ENCODE peak calls at places on chromosomes 12 and 14, in nine cellular contexts. X is testis, B is breast epithelium, R is GM12878, M is HepG2, P is transverse colon, S is right lobe of liver, E is IMR-90, D is A549. J is an unnamed sample. For H3K9me3, the result is how much of the 10 kb centered on the place peaks cover.

GRCh38 chr12:52221912-52222457 is 11.1 kb upstream of the KRT7 start:
- DNase-seq in P (peak), B (peak), M (no peak), E (peak), D (peak), X (peak), R (no peak), S (no peak), J (peak)

GRCh38 chr12:4194661-4195060 is 78.9 kb upstream of the CCND2 start:
- DNase-seq in R (no peak), D (no peak), P (no peak), S (no peak), X (no peak), M (no peak), E (no peak), B (no peak), J (no peak)

GRCh38 chr14:104650057-104650980 is 39.1 kb upstream of the INF2 start:
- DNase-seq in R (no peak), D (peak), M (peak), B (no peak), S (peak), X (peak), P (peak), E (peak), J (peak)

GRCh38 chr14:100660498-100661339 is 66.0 kb upstream of the DLK1 start:
- DNase-seq in E (peak), S (no peak), R (no peak), X (peak), M (peak), D (no peak), B (no peak), P (no peak), J (no peak)

GRCh38 chr12:20264608-20265114 is 103.7 kb upstream of the PDE3A start:
- DNase-seq in P (no peak), M (no peak), D (peak), E (peak), R (no peak), B (no peak), S (no peak), X (no peak), J (no peak)

GRCh38 chr14:59262717-59263469 is 74.4 kb downstream of the DAAM1 start:
- DNase-seq in M (peak), E (no peak), P (peak), X (no peak), S (peak), D (peak), B (no peak), R (no peak), J (no peak)

GRCh38 chr14:104087981-104088850 is 2.7 kb downstream of the ASPG start:
- DNase-seq in S (peak), E (no peak), R (no peak), M (peak), X (no peak), P (peak), D (no peak), B (no peak), J (peak)

GRCh38 chr14:92670177-92670576 is 78.2 kb downstream of the LGMN start:
- DNase-seq in P (no peak), R (no peak), S (no peak), E (peak), D (peak), B (no peak), M (no peak), X (no peak), J (no peak)

GRCh38 chr14:104118006-104118844 is 20.2 kb upstream of the KIF26A start:
- DNase-seq in D (no peak), M (no peak), B (no peak), P (peak), X (no peak), R (no peak), E (no peak), S (peak), J (no peak)

GRCh38 chr14:50920482-50921225 is 23.6 kb downstream of the PYGL start:
- DNase-seq in P (no peak), S (no peak), X (no peak), B (no peak), M (peak), E (peak), D (peak), R (no peak), J (no peak)

GRCh38 chr12:61891632-61892031 is 368.6 kb upstream of the USP15 start:
- DNase-seq in B (no peak), D (no peak), X (no peak), S (no peak), M (no peak), P (no peak), R (no peak), E (no peak), J (no peak)

GRCh38 chr12:4203772-4204376 is 69.7 kb upstream of the CCND2 start:
- DNase-seq in R (no peak), E (no peak), D (no peak), B (no peak), P (no peak), M (no peak), S (no peak), X (no peak), J (no peak)

GRCh38 chr12:130556486-130557055 is 159.5 kb downstream of the RIMBP2 start:
- DNase-seq in R (no peak), P (no peak), X (no peak), B (no peak), S (no peak), M (no peak), E (no peak), D (no peak), J (no peak)

GRCh38 chr14:57578427-57579220 is 85.0 kb upstream of the CCDC198 start:
- DNase-seq in X (no peak), S (no peak), E (no peak), D (no peak), B (no peak), P (no peak), M (no peak), R (no peak), J (no peak)

GRCh38 chr12:102171951-102172350 is 25.7 kb downstream of the PMCH start:
- DNase-seq in E (peak), B (no peak), S (no peak), D (no peak), M (no peak), R (no peak), X (no peak), P (no peak), J (no peak)

GRCh38 chr14:68971411-68972035 is 7.6 kb downstream of the ACTN1 start:
- DNase-seq in X (no peak), P (no peak), E (no peak), M (no peak), D (no peak), B (no peak), S (no peak), R (no peak), J (no peak)

GRCh38 chr12:132664206-132665148 is 22.7 kb downstream of the POLE start:
- DNase-seq in B (no peak), X (no peak), M (no peak), E (no peak), S (peak), P (no peak), D (no peak), R (no peak), J (no peak)

GRCh38 chr14:96925422-96925821 is 128.2 kb downstream of the VRK1 start:
- DNase-seq in X (no peak), E (no peak), R (no peak), S (no peak), M (no peak), P (no peak), B (no peak), D (no peak), J (no peak)

GRCh38 chr12:53726342-53726741 is 910 bp downstream of the CALCOCO1 start:
- DNase-seq in S (no peak), M (peak), B (no peak), D (no peak), P (no peak), X (no peak), E (no peak), R (no peak), J (no peak)

GRCh38 chr12:129530517-129530916 is 373.3 kb downstream of the TMEM132D start:
- DNase-seq in D (no peak), B (no peak), X (no peak), M (no peak), P (no peak), E (no peak), S (no peak), R (peak), J (no peak)
- H3K9me3 ChIP-seq in D (under half), B (under half), X (under half), M (under half), P (under half), E (under half), S (under half), R (under half), J (under half)

DNA sequence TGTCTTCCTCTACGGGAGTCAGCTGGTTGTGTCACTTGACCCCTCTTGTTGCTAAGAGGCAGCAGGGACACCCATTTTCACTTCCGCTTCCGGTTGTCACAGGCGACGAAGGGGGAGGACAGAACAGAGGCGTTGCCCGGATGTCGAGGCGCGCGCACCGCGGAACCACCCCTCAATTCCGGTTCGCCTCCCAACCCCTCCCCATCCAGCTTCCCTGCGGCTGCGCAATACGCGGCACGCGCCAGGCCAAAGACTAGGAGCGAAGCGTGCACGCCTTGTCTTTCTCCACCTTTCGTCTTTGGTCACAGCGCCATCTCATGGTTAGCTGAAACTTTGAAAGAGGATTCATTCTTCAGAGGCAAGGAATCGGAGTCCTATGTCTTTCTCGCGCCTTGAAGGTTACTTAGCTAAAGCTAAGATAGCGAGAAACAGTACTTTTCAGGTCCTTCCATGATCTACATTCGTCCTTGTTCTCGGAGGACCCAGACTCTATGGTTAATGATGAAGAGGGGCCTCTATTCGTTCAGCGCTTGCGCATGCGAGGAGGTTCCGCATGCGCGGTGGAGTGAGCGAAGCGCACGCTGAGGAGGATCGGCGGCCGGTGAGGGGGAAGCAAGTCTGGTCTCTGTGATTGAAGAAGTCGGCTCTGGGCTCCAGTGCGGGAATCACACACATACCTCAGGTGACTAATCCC is at the start of the genes ATP6V1D and EIF2S1:
- DNase-seq in B (peak), P (peak), R (peak), S (peak), M (peak), X (peak), E (peak), D (peak), J (peak)
- TF ChIP-seq POLR2A in B (peak), P (peak), R (peak), S (peak), M (peak), X (no peak), E (peak), D (peak), J (peak)

GRCh38 chr14:23707415-23707814 is 71.3 kb downstream of the DHRS2 start:
- DNase-seq in M (no peak), S (no peak), E (no peak), R (no peak), D (no peak), B (no peak), P (no peak), X (no peak), J (no peak)
- H3K9me3 ChIP-seq in M (half or more), S (under half), E (under half), R (under half), D (under half), B (under half), P (under half), X (under half), J (under half)

GRCh38 chr12:67647251-67647546 is 1.3 kb upstream of the DYRK2 start:
- DNase-seq in B (no peak), E (no peak), S (no peak), M (no peak), R (no peak), P (no peak), D (no peak), X (no peak), J (no peak)

GRCh38 chr12:67648306-67649164 is at the start of gene DYRK2:
- DNase-seq in D (peak), M (peak), X (peak), B (peak), E (peak), R (no peak), S (peak), P (peak), J (peak)

GRCh38 chr12:67646775-67647174 is 1.8 kb upstream of the DYRK2 start:
- DNase-seq in R (no peak), D (no peak), E (no peak), S (no peak), M (no peak), P (no peak), B (no peak), X (no peak), J (no peak)

GRCh38 chr12:67649165-67650126 is 901 bp downstream of the DYRK2 start:
- DNase-seq in R (no peak), M (no peak), X (peak), D (no peak), B (no peak), P (peak), S (peak), E (no peak), J (peak)

GRCh38 chr12:67647547-67648305 is 819 bp upstream of the DYRK2 start:
- DNase-seq in P (peak), S (peak), M (peak), E (peak), X (peak), D (peak), B (peak), R (no peak), J (peak)
- TF ChIP-seq POLR2A in P (peak), S (no peak), M (peak), E (peak), X (no peak), D (no peak), B (no peak), R (no peak), J (peak)

DNA sequence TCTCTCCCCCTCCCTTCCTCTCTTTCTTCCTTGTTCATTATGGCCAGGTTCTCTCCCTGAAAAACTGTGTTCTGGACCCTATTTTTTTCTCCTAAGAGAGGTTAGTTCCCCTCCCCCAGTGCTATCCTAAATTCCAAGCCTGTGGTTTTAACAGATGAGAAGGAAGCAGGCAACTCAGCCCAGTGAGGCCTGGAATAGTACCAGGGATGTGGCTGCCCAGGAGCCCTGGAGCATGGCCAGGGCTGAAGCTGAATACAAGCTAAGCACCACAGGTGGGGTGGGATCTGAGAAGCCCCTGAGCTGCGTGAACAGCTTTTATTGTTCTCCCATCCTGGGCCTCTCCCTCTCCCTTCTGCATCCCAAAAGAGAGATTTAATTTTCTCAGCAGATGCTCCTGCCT is 1581.3 kb upstream of the TMEM132C start:
- DNase-seq in B (no peak), E (no peak), R (no peak), D (no peak), S (no peak), P (no peak), M (no peak), X (no peak), J (no peak)
- H3K9me3 ChIP-seq in B (under half), E (under half), R (under half), D (under half), S (under half), P (under half), M (half or more), X (under half), J (under half)

GRCh38 chr12:12562585-12563245 is at the start of gene DUSP16:
- DNase-seq in D (peak), P (peak), B (peak), E (peak), R (peak), M (peak), X (peak), S (peak), J (peak)
- TF ChIP-seq POLR2A in D (peak), P (peak), B (no peak), E (peak), R (peak), M (peak), X (no peak), S (peak), J (peak)

GRCh38 chr14:25869854-25870253 is 728.0 kb downstream of the NOVA1 start:
- DNase-seq in E (no peak), X (no peak), D (no peak), B (no peak), S (no peak), R (no peak), M (no peak), P (no peak), J (no peak)

GRCh38 chr14:25868521-25869314 is 729.1 kb downstream of the NOVA1 start:
- DNase-seq in M (no peak), E (no peak), S (no peak), B (peak), P (no peak), R (no peak), D (no peak), X (no peak), J (no peak)
- H3K9me3 ChIP-seq in M (half or more), E (under half), S (under half), B (under half), P (under half), R (under half), D (under half), X (under half), J (under half)